ENCODE peak calls at places on chromosome 22, in four cellular contexts. One of them, this sample, is unnamed.

GRCh38 chr22:20429254-20430100 is 8.1 kb downstream of the SCARF2 start:
- DNase-seq in heart right ventricle: no peak
- DNase-seq in fibroblast of the aortic adventitia: no peak
- DNase-seq in lung: peak; percentile 63
- DNase-seq in this sample: no peak

GRCh38 chr22:17922925-17923898 is 101.1 kb downstream of the MICAL3 start:
- DNase-seq in heart right ventricle: no peak
- DNase-seq in fibroblast of the aortic adventitia: peak; percentile 94
- DNase-seq in lung: no peak
- DNase-seq in this sample: peak; percentile 72

GRCh38 chr22:30809086-30809485 is 114.4 kb downstream of the OSBP2 start:
- DNase-seq in heart right ventricle: no peak
- DNase-seq in fibroblast of the aortic adventitia: peak; percentile 16
- DNase-seq in lung: no peak
- DNase-seq in this sample: no peak

GRCh38 chr22:41557401-41558240 is 3.2 kb upstream of the CSDC2 start:
- DNase-seq in heart right ventricle: peak; percentile 70
- DNase-seq in fibroblast of the aortic adventitia: peak; percentile 94
- DNase-seq in lung: peak; percentile 81
- DNase-seq in this sample: peak; percentile 49

GRCh38 chr22:28893810-28894209 is 10.4 kb downstream of the ZNRF3 start:
- DNase-seq in heart right ventricle: no peak
- DNase-seq in fibroblast of the aortic adventitia: no peak
- DNase-seq in lung: no peak
- DNase-seq in this sample: no peak

GRCh38 chr22:19977296-19978243 is 36.0 kb upstream of the TXNRD2 start:
- DNase-seq in heart right ventricle: no peak
- DNase-seq in fibroblast of the aortic adventitia: no peak
- DNase-seq in lung: no peak
- DNase-seq in this sample: no peak

GRCh38 chr22:28017558-28017820 is 98.4 kb upstream of the PITPNB start:
- DNase-seq in heart right ventricle: no peak
- DNase-seq in fibroblast of the aortic adventitia: no peak
- DNase-seq in lung: no peak
- DNase-seq in this sample: no peak

GRCh38 chr22:30123463-30123862 is 43.2 kb downstream of the HORMAD2 start:
- DNase-seq in heart right ventricle: no peak
- DNase-seq in fibroblast of the aortic adventitia: no peak
- DNase-seq in lung: no peak
- DNase-seq in this sample: no peak

GRCh38 chr22:19631899-19632670 is 82.2 kb upstream of the SEPTIN5 start:
- DNase-seq in heart right ventricle: no peak
- DNase-seq in fibroblast of the aortic adventitia: peak; percentile 49
- DNase-seq in lung: no peak
- DNase-seq in this sample: peak; percentile 11

GRCh38 chr22:25182131-25183110 is 17.2 kb upstream of the CRYBB3 start:
- DNase-seq in heart right ventricle: no peak
- DNase-seq in fibroblast of the aortic adventitia: peak; percentile 40
- DNase-seq in lung: peak; percentile 38
- DNase-seq in this sample: no peak

GRCh38 chr22:20524004-20524481 is 16.6 kb downstream of the MED15 start:
- DNase-seq in heart right ventricle: no peak
- DNase-seq in fibroblast of the aortic adventitia: no peak
- DNase-seq in lung: no peak
- DNase-seq in this sample: no peak

GRCh38 chr22:46010951-46011626 is 34.1 kb upstream of the WNT7B start:
- DNase-seq in heart right ventricle: no peak
- DNase-seq in fibroblast of the aortic adventitia: no peak
- DNase-seq in lung: no peak
- DNase-seq in this sample: no peak

GRCh38 chr22:49097966-49098365 is 729.7 kb downstream of the BRD1 start:
- DNase-seq in heart right ventricle: no peak
- DNase-seq in fibroblast of the aortic adventitia: no peak
- DNase-seq in lung: no peak
- DNase-seq in this sample: no peak

GRCh38 chr22:46290121-46290842 is 6.4 kb upstream of the GTSE1 start:
- DNase-seq in heart right ventricle: peak; percentile 66
- DNase-seq in fibroblast of the aortic adventitia: no peak
- DNase-seq in lung: no peak
- DNase-seq in this sample: no peak

GRCh38 chr22:29224121-29224858 is 18.6 kb downstream of the EMID1 start:
- DNase-seq in heart right ventricle: no peak
- DNase-seq in fibroblast of the aortic adventitia: no peak
- DNase-seq in lung: no peak
- DNase-seq in this sample: no peak

GRCh38 chr22:36867695-36868094 is 6.9 kb downstream of the NCF4 start:
- DNase-seq in heart right ventricle: no peak
- DNase-seq in fibroblast of the aortic adventitia: no peak
- DNase-seq in lung: no peak
- DNase-seq in this sample: no peak

GRCh38 chr22:31286360-31287255 is 5.7 kb downstream of the PIK3IP1 start:
- DNase-seq in heart right ventricle: no peak
- DNase-seq in fibroblast of the aortic adventitia: no peak
- DNase-seq in lung: no peak
- DNase-seq in this sample: no peak

GRCh38 chr22:44261164-44261860 is 51.4 kb downstream of the SHISAL1 start:
- DNase-seq in heart right ventricle: no peak
- DNase-seq in fibroblast of the aortic adventitia: no peak
- DNase-seq in lung: no peak
- DNase-seq in this sample: no peak

GRCh38 chr22:28448625-28449024 is 231.0 kb downstream of the TTC28 start:
- DNase-seq in heart right ventricle: no peak
- DNase-seq in fibroblast of the aortic adventitia: no peak
- DNase-seq in lung: no peak
- DNase-seq in this sample: no peak

GRCh38 chr22:43827336-43827735 is 15.2 kb upstream of the EFCAB6 start:
- DNase-seq in heart right ventricle: no peak
- DNase-seq in fibroblast of the aortic adventitia: no peak
- DNase-seq in lung: no peak
- DNase-seq in this sample: no peak

GRCh38 chr22:38072322-38073149 is 11.4 kb downstream of the SLC16A8 start:
- DNase-seq in heart right ventricle: no peak
- DNase-seq in fibroblast of the aortic adventitia: no peak
- DNase-seq in lung: no peak
- DNase-seq in this sample: no peak

GRCh38 chr22:38075105-38075825 is 8.7 kb downstream of the SLC16A8 start:
- DNase-seq in heart right ventricle: no peak
- DNase-seq in fibroblast of the aortic adventitia: no peak
- DNase-seq in lung: no peak
- DNase-seq in this sample: no peak

GRCh38 chr22:38073150-38074130 is 10.5 kb downstream of the SLC16A8 start:
- DNase-seq in heart right ventricle: no peak
- DNase-seq in fibroblast of the aortic adventitia: no peak
- DNase-seq in lung: no peak
- DNase-seq in this sample: no peak

GRCh38 chr22:38075961-38076360 is 8.0 kb downstream of the SLC16A8 start:
- DNase-seq in heart right ventricle: no peak
- DNase-seq in fibroblast of the aortic adventitia: no peak
- DNase-seq in lung: no peak
- DNase-seq in this sample: no peak

GRCh38 chr22:38074181-38075104 is 9.5 kb downstream of the SLC16A8 start:
- DNase-seq in heart right ventricle: no peak
- DNase-seq in fibroblast of the aortic adventitia: peak; percentile 29
- DNase-seq in lung: no peak
- DNase-seq in this sample: no peak
- TF ChIP-seq CTCF in heart right ventricle: peak; percentile 23
- TF ChIP-seq CTCF in fibroblast of the aortic adventitia: peak; percentile 54
- TF ChIP-seq CTCF in lung: no peak
- TF ChIP-seq CTCF in this sample: peak; percentile 56

GRCh38 chr22:50576070-50576469 is 2.2 kb downstream of the CPT1B start:
- DNase-seq in heart right ventricle: no peak
- DNase-seq in fibroblast of the aortic adventitia: peak; percentile 41
- DNase-seq in lung: no peak
- DNase-seq in this sample: peak; percentile 42
- TF ChIP-seq CTCF in heart right ventricle: peak; percentile 46
- TF ChIP-seq CTCF in fibroblast of the aortic adventitia: peak; percentile 25
- TF ChIP-seq CTCF in lung: no peak
- TF ChIP-seq CTCF in this sample: peak; percentile 68

GRCh38 chr22:39897841-39898240 is 3.0 kb upstream of the GRAP2 start:
- DNase-seq in heart right ventricle: no peak
- DNase-seq in fibroblast of the aortic adventitia: no peak
- DNase-seq in lung: no peak
- DNase-seq in this sample: no peak

GRCh38 chr22:39896313-39896996 is 2.9 kb upstream of the ENTHD1 start:
- DNase-seq in heart right ventricle: no peak
- DNase-seq in fibroblast of the aortic adventitia: no peak
- DNase-seq in lung: no peak
- DNase-seq in this sample: no peak

GRCh38 chr22:39900306-39901227 is at the start of gene GRAP2:
- DNase-seq in heart right ventricle: no peak
- DNase-seq in fibroblast of the aortic adventitia: no peak
- DNase-seq in lung: no peak
- DNase-seq in this sample: no peak

GRCh38 chr22:39901519-39902146 is 749 bp downstream of the GRAP2 start:
- DNase-seq in heart right ventricle: no peak
- DNase-seq in fibroblast of the aortic adventitia: no peak
- DNase-seq in lung: no peak
- DNase-seq in this sample: no peak

DNA sequence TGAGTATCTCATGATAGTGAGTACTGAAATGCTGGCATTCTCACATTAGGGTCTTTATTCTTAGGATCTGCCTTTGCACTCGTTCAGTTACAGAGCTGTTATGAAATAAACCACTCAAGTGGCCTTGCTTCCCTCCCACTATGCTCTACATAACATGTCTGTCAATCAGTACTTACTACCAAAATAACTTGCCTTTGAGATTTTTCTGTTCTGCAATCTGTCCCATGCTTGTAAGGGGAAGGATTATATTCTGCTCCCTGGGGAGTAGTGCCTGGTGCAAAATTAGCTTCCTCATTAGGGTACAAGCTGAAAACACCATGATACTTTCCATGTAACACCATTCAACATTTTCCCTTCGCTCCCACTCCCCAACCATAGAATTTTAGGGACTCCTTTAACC is 1.9 kb upstream of the GRAP2 start:
- DNase-seq in heart right ventricle: no peak
- DNase-seq in fibroblast of the aortic adventitia: no peak
- DNase-seq in lung: no peak
- DNase-seq in this sample: no peak
- TF ChIP-seq CTCF in heart right ventricle: no peak
- TF ChIP-seq CTCF in fibroblast of the aortic adventitia: no peak
- TF ChIP-seq CTCF in lung: no peak
- TF ChIP-seq CTCF in this sample: no peak

GRCh38 chr22:38239101-38239761 is 33.6 kb downstream of the TMEM184B start:
- DNase-seq in heart right ventricle: no peak
- DNase-seq in fibroblast of the aortic adventitia: peak; percentile 91
- DNase-seq in lung: peak; percentile 79
- DNase-seq in this sample: peak; percentile 96
- TF ChIP-seq CTCF in heart right ventricle: peak; percentile 27
- TF ChIP-seq CTCF in fibroblast of the aortic adventitia: peak; percentile 8
- TF ChIP-seq CTCF in lung: no peak
- TF ChIP-seq CTCF in this sample: peak; percentile 54

This sample was measured in HFFc6.